ENCODE peak calls at places on chromosome 9, in four cellular contexts. V is stimulated activated CD8-positive, alpha-beta memory T cell treated with anti-CD3 and anti-CD28 coated beads, Interleukin-4, amount 100 ng/mL, for 24 hours; D is AG10803; E is HCEC 1CT. U is an unnamed sample.

GRCh38 chr9:37082214-37082765 is 38.1 kb upstream of the ZCCHC7 start:
- DNase-seq in V (no peak), D (no peak), E (no peak), U (no peak)

GRCh38 chr9:135098400-135099105 is 11.1 kb downstream of the OLFM1 start:
- DNase-seq in V (no peak), D (no peak), E (no peak), U (no peak)

GRCh38 chr9:5999443-6000104 is 15.8 kb downstream of the RANBP6 start:
- DNase-seq in V (no peak), D (no peak), E (no peak), U (no peak)

GRCh38 chr9:132240860-132241482 is 79.1 kb downstream of the NTNG2 start:
- DNase-seq in V (peak; percentile 98), D (peak; percentile 74), E (peak; percentile 74), U (peak; percentile 92)

GRCh38 chr9:73869261-73869660 is 627.9 kb upstream of the RORB start:
- DNase-seq in V (peak; percentile 7), D (no peak), E (peak; percentile 91), U (no peak)

GRCh38 chr9:123487944-123488343 is 131.9 kb downstream of the CRB2 start:
- DNase-seq in V (no peak), D (no peak), E (no peak), U (no peak)

GRCh38 chr9:33798545-33798944 is 3.2 kb downstream of the PRSS3 start:
- DNase-seq in V (no peak), D (no peak), E (no peak), U (no peak)

GRCh38 chr9:134702291-134702690 is 60.7 kb downstream of the COL5A1 start:
- DNase-seq in V (no peak), D (no peak), E (no peak), U (no peak)

GRCh38 chr9:81597749-81598497 is 91.4 kb downstream of the TLE1 start:
- DNase-seq in V (no peak), D (no peak), E (no peak), U (no peak)

GRCh38 chr9:13450723-13451122 is 171.2 kb upstream of the MPDZ start:
- DNase-seq in V (no peak), D (no peak), E (no peak), U (no peak)

GRCh38 chr9:135753391-135754105 is 51.6 kb downstream of the KCNT1 start:
- DNase-seq in V (no peak), D (no peak), E (no peak), U (no peak)

GRCh38 chr9:124645274-124645673 is 125.8 kb downstream of the NR6A1 start:
- DNase-seq in V (no peak), D (no peak), E (no peak), U (no peak)

GRCh38 chr9:76359365-76359764 is 34.9 kb downstream of the RFK start:
- DNase-seq in V (no peak), D (no peak), E (no peak), U (no peak)

GRCh38 chr9:72460342-72461312 is 60.8 kb upstream of the TMC1 start:
- DNase-seq in V (no peak), D (no peak), E (no peak), U (no peak)

GRCh38 chr9:7315746-7316457 is 483.7 kb downstream of the DMAC1 start:
- DNase-seq in V (no peak), D (peak; percentile 11), E (peak; percentile 72), U (no peak)

GRCh38 chr9:128885376-128885775 is 3.4 kb downstream of the LRRC8A start:
- DNase-seq in V (no peak), D (no peak), E (no peak), U (no peak)

GRCh38 chr9:114906922-114907571 is 23.3 kb downstream of the TNFSF8 start:
- DNase-seq in V (no peak), D (no peak), E (peak; percentile 44), U (peak; percentile 64)

GRCh38 chr9:135340143-135340655 is 139.4 kb upstream of the PPP1R26 start:
- DNase-seq in V (no peak), D (no peak), E (no peak), U (no peak)

GRCh38 chr9:108412755-108413154 is 443.0 kb downstream of the ACTL7B start:
- DNase-seq in V (no peak), D (no peak), E (peak; percentile 33), U (peak; percentile 49)

GRCh38 chr9:470795-471194 is 256.1 kb downstream of the DOCK8 start:
- DNase-seq in V (no peak), D (no peak), E (no peak), U (no peak)

GRCh38 chr9:93132946-93133640 is 958 bp downstream of the NINJ1 start:
- DNase-seq in V (no peak), D (no peak), E (no peak), U (peak; percentile 58)

GRCh38 chr9:7234144-7234543 is 476.4 kb downstream of the KDM4C start:
- DNase-seq in V (peak; percentile 16), D (peak; percentile 23), E (peak; percentile 50), U (peak; percentile 46)

GRCh38 chr9:126295936-126296600 is 30.6 kb upstream of the MVB12B start:
- DNase-seq in V (no peak), D (no peak), E (no peak), U (no peak)

GRCh38 chr9:27447036-27447700 is 76.9 kb upstream of the IFNK start:
- DNase-seq in V (no peak), D (no peak), E (no peak), U (no peak)

GRCh38 chr9:8855046-8855445 is 1055.5 kb upstream of the DMAC1 start:
- DNase-seq in V (no peak), D (no peak), E (no peak), U (no peak)

GRCh38 chr9:121171236-121171635 is 30.4 kb downstream of the RAB14 start:
- DNase-seq in V (no peak), D (no peak), E (no peak), U (no peak)

GRCh38 chr9:4297795-4298254 is 2.0 kb downstream of the GLIS3 start:
- DNase-seq in V (peak; percentile 15), D (peak; percentile 79), E (peak; percentile 73), U (peak; percentile 84)

GRCh38 chr9:94847486-94847885 is 121.0 kb downstream of the AOPEP start:
- DNase-seq in V (no peak), D (peak; percentile 81), E (peak; percentile 72), U (peak; percentile 69)

GRCh38 chr9:110579763-110580255 is 268 bp upstream of the SVEP1 start:
- DNase-seq in V (no peak), D (peak; percentile 96), E (peak; percentile 83), U (peak; percentile 80)

GRCh38 chr9:95444160-95444559 is 72.6 kb downstream of the PTCH1 start:
- DNase-seq in V (no peak), D (no peak), E (no peak), U (no peak)

GRCh38 chr9:96075757-96076156 is 200.3 kb downstream of the ERCC6L2 start:
- DNase-seq in V (no peak), D (no peak), E (no peak), U (no peak)

GRCh38 chr9:129880654-129881546 is 45.6 kb downstream of the USP20 start:
- DNase-seq in V (no peak), D (no peak), E (no peak), U (no peak)

GRCh38 chr9:89872426-89872912 is 267.7 kb downstream of the GADD45G start:
- DNase-seq in V (no peak), D (no peak), E (no peak), U (no peak)

GRCh38 chr9:7452378-7452777 is 347.2 kb downstream of the DMAC1 start:
- DNase-seq in V (no peak), D (peak; percentile 45), E (no peak), U (peak; percentile 38)

GRCh38 chr9:33320568-33321261 is 30.4 kb downstream of the NFX1 start:
- DNase-seq in V (no peak), D (peak; percentile 93), E (peak; percentile 98), U (peak; percentile 94)

U was measured in EL.